ENCODE peak calls at places on chromosomes 4 and X, in four cellular contexts. U, D, C and A are unnamed samples.

GRCh38 chr4:184416913-184417734 is 57.2 kb downstream of the IRF2 start:
- DNase-seq in U (no peak), D (no peak), C (peak; percentile 14), A (peak; percentile 45)

GRCh38 chr4:153497091-153497531 is 31.0 kb downstream of the TMEM131L start:
- DNase-seq in U (no peak), D (no peak), C (peak; percentile 70), A (peak; percentile 40)

GRCh38 chr4:28686618-28687017 is 1826.0 kb downstream of the STIM2 start:
- DNase-seq in U (no peak), D (no peak), C (peak; percentile 38), A (peak; percentile 30)

GRCh38 chr4:182975806-182976205 is 58.6 kb upstream of the DCTD start:
- DNase-seq in U (no peak), D (no peak), C (peak; percentile 90), A (peak; percentile 78)

GRCh38 chr4:185813133-185813532 is 1.1 kb upstream of the SORBS2 start:
- DNase-seq in U (no peak), D (no peak), C (no peak), A (no peak)

GRCh38 chr4:153792893-153793227 is 4.0 kb upstream of the SFRP2 start:
- DNase-seq in U (no peak), D (no peak), C (no peak), A (no peak)

GRCh38 chrX:117607571-117607970 is 509.0 kb downstream of the KLHL13 start:
- DNase-seq in U (no peak), D (no peak), C (no peak), A (no peak)

GRCh38 chrX:110985470-110985869 is 110.5 kb upstream of the PAK3 start:
- DNase-seq in U (no peak), D (no peak), C (no peak), A (no peak)

DNA sequence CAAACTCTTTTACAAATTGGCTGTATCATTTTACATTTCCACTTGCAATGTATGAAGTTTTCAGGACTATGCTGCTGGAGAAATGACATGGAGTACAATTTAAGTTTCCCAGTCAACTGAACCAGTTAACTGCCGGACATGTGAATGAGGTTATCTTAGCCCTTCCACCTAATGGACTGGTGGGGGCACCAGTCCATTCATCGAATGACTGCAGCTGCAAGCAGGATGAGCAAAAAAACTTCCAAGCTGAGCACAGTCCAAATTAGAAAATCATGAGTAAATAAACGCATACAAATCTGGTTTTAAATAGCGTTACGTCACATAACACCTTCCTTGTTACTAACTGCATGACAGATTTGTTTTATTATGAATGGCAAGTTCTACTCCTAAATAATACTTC is 1131.5 kb downstream of the PCDH18 start:
- DNase-seq in U (no peak), D (no peak), C (no peak), A (no peak)
- TF ChIP-seq CTCF in U (no peak), D (no peak), C (no peak), A (no peak)

DNA sequence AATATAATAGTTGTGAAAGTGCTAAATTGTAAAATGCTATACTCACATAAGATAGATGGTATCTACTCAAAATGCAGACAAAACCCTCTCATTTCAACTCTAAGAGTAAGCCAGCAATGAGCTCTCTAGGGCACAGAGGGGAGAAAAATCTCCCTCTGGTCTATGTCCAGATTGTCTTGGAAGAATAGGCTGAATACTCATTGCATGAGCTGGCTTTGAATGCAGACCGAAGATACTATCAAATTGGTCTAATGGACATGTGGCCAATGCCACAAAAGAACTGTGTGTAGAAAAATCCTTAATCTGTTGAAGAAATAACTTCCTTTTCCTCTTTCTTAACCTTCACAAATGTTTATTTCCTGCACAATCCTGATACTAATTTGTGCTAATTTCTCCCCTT is 3.5 kb downstream of the ZXDA start:
- DNase-seq in U (no peak), D (no peak), C (peak; percentile 61), A (peak; percentile 81)
- H3K4me3 ChIP-seq in U (no peak overlapping the region), D (no peak overlapping the region), C (no peak overlapping the region), A (no peak overlapping the region)

DNA sequence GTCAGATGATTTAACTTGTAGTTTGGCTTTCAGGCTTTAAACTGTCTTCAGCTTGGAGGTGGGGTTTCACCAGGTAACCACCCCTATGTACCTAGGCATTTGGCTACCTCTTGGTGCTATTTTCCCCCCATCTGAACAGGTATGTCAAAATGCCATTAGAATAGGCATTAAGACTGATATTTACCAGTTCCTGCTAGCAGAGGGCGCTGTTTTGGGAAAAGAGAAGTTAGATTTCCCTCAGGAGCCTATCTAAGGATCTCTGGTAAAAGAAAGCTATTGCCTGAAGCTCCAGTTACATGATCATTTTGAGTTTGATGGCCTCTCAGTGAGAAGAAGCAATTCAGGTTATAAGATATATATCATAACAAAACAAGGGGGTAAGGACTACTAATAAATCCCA is 879.1 kb downstream of the SH3BGRL start:
- DNase-seq in U (no peak), D (no peak), C (no peak), A (no peak)
- TF ChIP-seq CTCF in U (no peak), D (no peak), C (no peak), A (no peak)

GRCh38 chr4:25330335-25330734 is 17.8 kb downstream of the ZCCHC4 start:
- DNase-seq in U (no peak), D (no peak), C (no peak), A (no peak)

DNA sequence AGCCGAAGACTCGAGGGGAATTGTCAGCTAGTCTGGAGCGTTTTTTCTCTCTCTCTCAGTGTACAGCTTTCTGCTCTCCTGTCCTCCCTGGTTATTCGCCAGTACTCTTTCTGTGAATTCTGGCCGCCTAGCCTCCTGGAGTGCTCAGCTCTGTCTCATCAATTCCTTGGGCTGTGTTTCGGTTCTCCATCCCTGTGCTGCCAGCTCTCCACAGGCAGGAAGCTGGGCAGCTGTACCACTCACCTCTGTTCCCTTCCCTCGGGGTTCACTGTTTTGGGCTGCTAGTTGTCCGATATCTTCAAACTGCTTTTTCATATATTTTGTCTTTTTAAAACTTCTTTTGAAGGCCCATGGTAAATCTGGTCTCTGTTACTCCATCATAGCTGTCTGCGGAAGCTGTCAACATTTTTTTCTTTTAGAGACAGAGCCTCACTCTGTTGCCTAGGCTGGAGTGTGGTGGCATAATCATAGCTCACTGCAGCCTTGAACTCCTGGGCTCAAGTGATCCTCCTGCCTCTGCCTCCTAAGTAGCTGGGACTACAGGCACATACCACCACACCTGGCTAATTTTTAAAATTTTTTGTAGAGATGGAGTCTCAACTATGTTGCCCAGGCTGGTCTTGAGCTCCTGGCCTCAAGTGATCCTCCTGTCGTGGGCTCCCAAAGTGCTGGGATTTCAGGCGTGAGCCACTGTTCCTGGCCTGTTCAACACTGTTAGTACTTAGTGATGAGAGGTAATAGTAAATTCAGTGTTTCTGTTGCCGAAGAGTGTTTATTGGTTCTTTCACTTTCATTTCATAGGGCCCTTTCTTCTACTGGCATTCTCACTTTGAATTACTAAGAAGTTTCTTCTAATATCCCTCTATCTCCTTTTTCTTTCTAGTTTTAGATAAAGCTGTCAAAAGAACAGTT is 18.6 kb downstream of the ZCCHC4 start:
- DNase-seq in U (no peak), D (no peak), C (no peak), A (peak; percentile 28)
- H3K4me3 ChIP-seq in U (no peak overlapping the region), D (no peak overlapping the region), C (no peak overlapping the region), A (peak overlapping the region; percentile 40)